ENCODE peak calls at places on chromosome 15, in four cellular contexts. D, I, G and P are unnamed samples. For H3K27me3 and H3K4me1, the result is how much of the 10 kb centered on the place peaks cover.

GRCh38 chr15:53586815-53587214 is 172.6 kb downstream of the WDR72 start:
- DNase-seq in G (no peak), D (no peak), I (peak), P (no peak)

GRCh38 chr15:74025436-74025835 is 30.9 kb downstream of the PML start:
- DNase-seq in D (peak), G (no peak), I (no peak), P (no peak)

GRCh38 chr15:50808728-50809127 is 43.2 kb upstream of the SPPL2A start:
- DNase-seq in G (no peak), I (no peak), D (no peak), P (no peak)

GRCh38 chr15:65211157-65211982 is at the start of gene CILP:
- DNase-seq in I (no peak), D (no peak), G (peak), P (no peak)

GRCh38 chr15:72113347-72114031 is 4.5 kb downstream of the MYO9A start:
- DNase-seq in G (no peak), I (no peak), D (no peak), P (no peak)

GRCh38 chr15:67510597-67511225 is 10.2 kb upstream of the C15orf61 start:
- DNase-seq in D (no peak), I (no peak), G (no peak), P (no peak)

GRCh38 chr15:44468713-44469385 is 41.4 kb downstream of the CTDSPL2 start:
- DNase-seq in I (peak), G (no peak), D (no peak), P (no peak)

GRCh38 chr15:25783607-25784131 is 79.5 kb downstream of the ATP10A start:
- DNase-seq in G (no peak), I (peak), D (no peak), P (no peak)

GRCh38 chr15:75864213-75865059 is 21.2 kb downstream of the UBE2Q2 start:
- DNase-seq in D (no peak), I (no peak), G (no peak), P (no peak)

GRCh38 chr15:61387675-61388074 is 158.6 kb upstream of the RORA start:
- DNase-seq in G (no peak), I (no peak), D (no peak), P (no peak)

GRCh38 chr15:58931985-58932384 is 1.5 kb downstream of the SLTM start:
- DNase-seq in D (no peak), G (peak), I (peak), P (no peak)

GRCh38 chr15:35182841-35183479 is 97.9 kb upstream of the NANOGP8 start:
- DNase-seq in G (no peak), I (no peak), D (no peak), P (no peak)

GRCh38 chr15:45521596-45522167 is 873 bp downstream of the SLC30A4 start:
- DNase-seq in D (no peak), G (peak), I (no peak), P (no peak)

GRCh38 chr15:99324082-99324620 is 72.9 kb downstream of the LRRC28 start:
- DNase-seq in G (no peak), I (peak), D (no peak), P (no peak)

GRCh38 chr15:80694624-80695098 is 449 bp upstream of the ABHD17C start:
- DNase-seq in I (peak), G (no peak), D (no peak), P (peak)

GRCh38 chr15:63462053-63462452 is 42.3 kb upstream of the USP3 start:
- DNase-seq in G (no peak), I (peak), D (no peak), P (no peak)

GRCh38 chr15:27608248-27608647 is 490.9 kb downstream of the OCA2 start:
- DNase-seq in I (no peak), G (no peak), D (no peak), P (no peak)

GRCh38 chr15:41585140-41586047 is 26.4 kb downstream of the TYRO3 start:
- DNase-seq in D (no peak), G (peak), I (peak), P (peak)

GRCh38 chr15:61831505-61831921 is 228.7 kb downstream of the VPS13C start:
- DNase-seq in D (no peak), G (no peak), I (no peak), P (no peak)

GRCh38 chr15:75235760-75236729 is 22.1 kb upstream of the GOLGA6C start:
- DNase-seq in D (peak), G (no peak), I (no peak), P (no peak)

GRCh38 chr15:94126999-94127398 is 104.4 kb upstream of the MCTP2 start:
- DNase-seq in D (no peak), G (no peak), I (no peak), P (no peak)

GRCh38 chr15:47769166-47769565 is 51.9 kb downstream of the SEMA6D start:
- DNase-seq in I (no peak), D (no peak), G (no peak), P (no peak)

GRCh38 chr15:74621546-74621920 is 5.9 kb downstream of the CLK3 start:
- DNase-seq in D (no peak), G (no peak), I (no peak), P (no peak)

GRCh38 chr15:28129261-28129848 is 30.2 kb upstream of the OCA2 start:
- DNase-seq in I (no peak), D (no peak), G (no peak), P (peak)

GRCh38 chr15:93997071-93997658 is 234.2 kb upstream of the MCTP2 start:
- DNase-seq in I (peak), G (peak), D (no peak), P (no peak)

GRCh38 chr15:68274184-68274848 is 3.2 kb upstream of the FEM1B start:
- DNase-seq in D (no peak), G (no peak), I (no peak), P (no peak)

GRCh38 chr15:91852741-91853500 is 587 bp upstream of the SLCO3A1 start:
- DNase-seq in I (no peak), D (peak), G (peak), P (peak)
- H3K27me3 ChIP-seq in I (under half), D (under half), G (under half), P (under half)

DNA sequence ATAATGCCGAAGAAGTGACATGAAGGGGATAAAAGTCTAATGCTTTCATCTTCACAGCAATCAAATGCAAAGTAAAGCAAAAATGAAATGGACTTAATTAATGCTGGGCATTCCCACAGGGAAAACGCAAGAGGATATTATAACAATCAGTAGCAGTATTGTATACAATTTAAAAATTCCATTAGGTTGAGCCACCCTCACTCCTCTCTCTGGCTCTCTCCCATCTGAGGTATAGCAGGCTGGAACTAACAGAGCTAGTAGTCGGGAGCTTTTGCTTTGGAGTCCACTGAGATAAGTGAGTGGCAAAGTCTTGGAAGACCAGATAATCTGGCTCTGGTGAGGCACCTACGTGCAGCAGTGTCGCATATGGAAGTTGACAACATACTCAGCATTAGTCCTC is 33.9 kb downstream of the DET1 start:
- DNase-seq in I (peak), D (no peak), G (no peak), P (no peak)
- H3K4me1 ChIP-seq in I (under half), D (under half), G (under half), P (under half)

GRCh38 chr15:91803260-91803659 is 50.2 kb upstream of the SLCO3A1 start:
- DNase-seq in D (no peak), G (no peak), I (no peak), P (no peak)
- TF ChIP-seq CTCF in D (no peak), G (no peak), I (no peak), P (no peak)

GRCh38 chr15:55589297-55589696 is 1.2 kb upstream of the PYGO1 start:
- DNase-seq in I (no peak), D (no peak), G (no peak), P (no peak)
- H3K27me3 ChIP-seq in I (under half), D (under half), G (under half), P (half or more)

DNA sequence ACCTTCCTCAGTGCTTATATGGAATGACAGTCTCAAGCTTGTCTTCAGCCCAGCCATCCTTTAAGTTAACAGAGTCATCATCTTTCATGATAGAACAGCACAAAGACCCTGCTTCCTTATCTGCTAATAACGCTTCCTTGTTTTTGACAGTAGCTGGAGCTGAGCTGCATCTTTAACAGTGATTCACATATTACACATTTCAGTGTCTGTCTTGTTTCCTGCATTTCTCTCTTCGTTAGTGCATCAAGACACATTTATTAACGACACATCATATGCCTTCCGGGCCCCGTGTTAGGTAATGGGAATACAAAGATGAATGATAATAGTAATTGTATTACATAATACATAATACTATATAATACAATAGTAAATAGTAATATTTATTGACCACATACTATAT is 30.2 kb upstream of the GREM1 start:
- DNase-seq in D (no peak), G (no peak), I (peak), P (no peak)
- H3K4me1 ChIP-seq in D (under half), G (under half), I (under half), P (under half)